ENCODE peak calls at places on chromosomes 2 and 18, in four cellular contexts. One of them, this sample, is unnamed.

GRCh38 chr18:59085797-59086196 is 53.9 kb upstream of the SEC11C start:
- DNase-seq in GM12865: no peak
- DNase-seq in OCI-LY7: no peak
- DNase-seq in GM12864: no peak
- DNase-seq in this sample: no peak

GRCh38 chr2:188430705-188431104 is 139.0 kb downstream of the GULP1 start:
- DNase-seq in GM12865: no peak
- DNase-seq in OCI-LY7: no peak
- DNase-seq in GM12864: no peak
- DNase-seq in this sample: no peak

GRCh38 chr2:21268197-21268870 is 144.6 kb downstream of the TDRD15 start:
- DNase-seq in OCI-LY7: no peak
- DNase-seq in GM12864: no peak
- DNase-seq in GM12865: no peak
- DNase-seq in this sample: no peak

GRCh38 chr18:53796042-53796729 is 428.3 kb downstream of the MBD2 start:
- DNase-seq in OCI-LY7: no peak
- DNase-seq in GM12864: no peak
- DNase-seq in GM12865: peak; percentile 37
- DNase-seq in this sample: no peak

GRCh38 chr18:13597068-13597467 is 129.3 kb downstream of the FAM210A start:
- DNase-seq in GM12865: no peak
- DNase-seq in OCI-LY7: peak; percentile 36
- DNase-seq in GM12864: no peak
- DNase-seq in this sample: no peak

GRCh38 chr18:40984856-40985255 is 970.2 kb upstream of the PIK3C3 start:
- DNase-seq in OCI-LY7: no peak
- DNase-seq in GM12865: no peak
- DNase-seq in GM12864: no peak
- DNase-seq in this sample: no peak

GRCh38 chr2:110948027-110948687 is 172.6 kb upstream of the BCL2L11 start:
- DNase-seq in GM12864: no peak
- DNase-seq in GM12865: no peak
- DNase-seq in OCI-LY7: no peak
- DNase-seq in this sample: no peak

GRCh38 chr18:3966246-3966984 is 488.7 kb downstream of the DLGAP1 start:
- DNase-seq in GM12865: no peak
- DNase-seq in OCI-LY7: no peak
- DNase-seq in GM12864: no peak
- DNase-seq in this sample: no peak

GRCh38 chr18:5890606-5891360 is 4.5 kb downstream of the TMEM200C start:
- DNase-seq in GM12864: no peak
- DNase-seq in OCI-LY7: no peak
- DNase-seq in GM12865: peak; percentile 65
- DNase-seq in this sample: peak; percentile 82

GRCh38 chr2:42974697-42975357 is 182.4 kb upstream of the HAAO start:
- DNase-seq in GM12865: peak; percentile 52
- DNase-seq in OCI-LY7: peak; percentile 43
- DNase-seq in GM12864: no peak
- DNase-seq in this sample: peak; percentile 63

GRCh38 chr2:100246163-100247145 is 75.8 kb downstream of the LONRF2 start:
- DNase-seq in GM12865: peak; percentile 21
- DNase-seq in OCI-LY7: peak; percentile 80
- DNase-seq in GM12864: no peak
- DNase-seq in this sample: no peak

GRCh38 chr2:226116346-226116745 is 683.3 kb downstream of the IRS1 start:
- DNase-seq in GM12864: no peak
- DNase-seq in OCI-LY7: no peak
- DNase-seq in GM12865: no peak
- DNase-seq in this sample: no peak

GRCh38 chr2:235008584-235009044 is 56.8 kb downstream of the SH3BP4 start:
- DNase-seq in GM12865: no peak
- DNase-seq in GM12864: no peak
- DNase-seq in OCI-LY7: no peak
- DNase-seq in this sample: no peak

GRCh38 chr2:110958720-110959119 is 162.0 kb upstream of the BCL2L11 start:
- DNase-seq in GM12864: no peak
- DNase-seq in OCI-LY7: no peak
- DNase-seq in GM12865: no peak
- DNase-seq in this sample: no peak

GRCh38 chr18:26919656-26920055 is 54.1 kb upstream of the AQP4 start:
- DNase-seq in GM12865: no peak
- DNase-seq in GM12864: no peak
- DNase-seq in OCI-LY7: no peak
- DNase-seq in this sample: no peak

GRCh38 chr2:132392211-132392610 is 24.4 kb upstream of the GPR39 start:
- DNase-seq in OCI-LY7: no peak
- DNase-seq in GM12865: no peak
- DNase-seq in GM12864: no peak
- DNase-seq in this sample: no peak

GRCh38 chr2:119692310-119692709 is 13.3 kb downstream of the TMEM177 start:
- DNase-seq in OCI-LY7: no peak
- DNase-seq in GM12865: no peak
- DNase-seq in GM12864: no peak
- DNase-seq in this sample: no peak

GRCh38 chr2:107146181-107146580 is 260.2 kb upstream of the ST6GAL2 start:
- DNase-seq in GM12864: no peak
- DNase-seq in OCI-LY7: no peak
- DNase-seq in GM12865: no peak
- DNase-seq in this sample: no peak

GRCh38 chr18:32730620-32731021 is 42.2 kb downstream of the KLHL14 start:
- DNase-seq in GM12864: peak; percentile 15
- DNase-seq in OCI-LY7: peak; percentile 45
- DNase-seq in GM12865: peak; percentile 44
- DNase-seq in this sample: peak; percentile 20

GRCh38 chr18:830315-830901 is 18.4 kb upstream of the YES1 start:
- DNase-seq in OCI-LY7: peak; percentile 23
- DNase-seq in GM12865: peak; percentile 37
- DNase-seq in GM12864: no peak
- DNase-seq in this sample: peak; percentile 35

GRCh38 chr2:69483024-69483423 is 45.8 kb upstream of the NFU1 start:
- DNase-seq in GM12865: peak; percentile 15
- DNase-seq in GM12864: no peak
- DNase-seq in OCI-LY7: no peak
- DNase-seq in this sample: no peak

GRCh38 chr2:229443141-229443540 is 172.1 kb upstream of the PID1 start:
- DNase-seq in GM12864: no peak
- DNase-seq in OCI-LY7: no peak
- DNase-seq in GM12865: no peak
- DNase-seq in this sample: no peak

GRCh38 chr18:47422524-47422923 is 171.1 kb upstream of the SKOR2 start:
- DNase-seq in OCI-LY7: no peak
- DNase-seq in GM12864: no peak
- DNase-seq in GM12865: no peak
- DNase-seq in this sample: no peak

GRCh38 chr18:13930964-13931363 is 15.6 kb upstream of the MC2R start:
- DNase-seq in GM12865: no peak
- DNase-seq in OCI-LY7: no peak
- DNase-seq in GM12864: no peak
- DNase-seq in this sample: no peak

GRCh38 chr18:49597556-49597955 is 35.7 kb downstream of the LIPG start:
- DNase-seq in OCI-LY7: no peak
- DNase-seq in GM12864: no peak
- DNase-seq in GM12865: no peak
- DNase-seq in this sample: no peak

GRCh38 chr2:51723716-51724115 is 691.8 kb upstream of the NRXN1 start:
- DNase-seq in OCI-LY7: no peak
- DNase-seq in GM12865: no peak
- DNase-seq in GM12864: no peak
- DNase-seq in this sample: no peak

GRCh38 chr2:34317797-34318196 is 718.7 kb upstream of the FAM98A start:
- DNase-seq in GM12864: no peak
- DNase-seq in OCI-LY7: no peak
- DNase-seq in GM12865: no peak
- DNase-seq in this sample: no peak

GRCh38 chr2:209368924-209369323 is 54.9 kb upstream of the MAP2 start:
- DNase-seq in GM12865: no peak
- DNase-seq in GM12864: no peak
- DNase-seq in OCI-LY7: no peak
- DNase-seq in this sample: no peak

GRCh38 chr2:203708846-203709815 is 2.7 kb downstream of the CD28 start:
- DNase-seq in OCI-LY7: no peak
- DNase-seq in GM12865: no peak
- DNase-seq in GM12864: no peak
- DNase-seq in this sample: no peak

GRCh38 chr2:228318218-228318617 is 136.7 kb upstream of the SPHKAP start:
- DNase-seq in GM12864: no peak
- DNase-seq in OCI-LY7: no peak
- DNase-seq in GM12865: peak; percentile 51
- DNase-seq in this sample: no peak

GRCh38 chr18:58856881-58857280 is 7.8 kb upstream of the ZNF532 start:
- DNase-seq in OCI-LY7: no peak
- DNase-seq in GM12864: no peak
- DNase-seq in GM12865: no peak
- DNase-seq in this sample: no peak

GRCh38 chr2:221204699-221205098 is 367.4 kb downstream of the EPHA4 start:
- DNase-seq in OCI-LY7: no peak
- DNase-seq in GM12865: no peak
- DNase-seq in GM12864: no peak
- DNase-seq in this sample: no peak

GRCh38 chr2:227853765-227854271 is 17.6 kb upstream of the DAW1 start:
- DNase-seq in GM12864: no peak
- DNase-seq in OCI-LY7: no peak
- DNase-seq in GM12865: no peak
- DNase-seq in this sample: no peak

GRCh38 chr2:169670937-169671336 is 23.3 kb downstream of the CFAP210 start:
- DNase-seq in GM12864: no peak
- DNase-seq in GM12865: no peak
- DNase-seq in OCI-LY7: no peak
- DNase-seq in this sample: no peak

GRCh38 chr2:202072226-202072625 is 829 bp upstream of the KIAA2012 start:
- DNase-seq in GM12865: no peak
- DNase-seq in OCI-LY7: peak; percentile 8
- DNase-seq in GM12864: no peak
- DNase-seq in this sample: no peak

GRCh38 chr2:202067589-202067988 is 5.5 kb upstream of the KIAA2012 start:
- DNase-seq in OCI-LY7: no peak
- DNase-seq in GM12864: no peak
- DNase-seq in GM12865: no peak
- DNase-seq in this sample: no peak

GRCh38 chr2:202066850-202067249 is 6.2 kb upstream of the KIAA2012 start:
- DNase-seq in GM12865: no peak
- DNase-seq in OCI-LY7: no peak
- DNase-seq in GM12864: no peak
- DNase-seq in this sample: no peak

GRCh38 chr2:202071107-202071506 is 1.9 kb upstream of the KIAA2012 start:
- DNase-seq in GM12865: no peak
- DNase-seq in GM12864: no peak
- DNase-seq in OCI-LY7: no peak
- DNase-seq in this sample: no peak

DNA sequence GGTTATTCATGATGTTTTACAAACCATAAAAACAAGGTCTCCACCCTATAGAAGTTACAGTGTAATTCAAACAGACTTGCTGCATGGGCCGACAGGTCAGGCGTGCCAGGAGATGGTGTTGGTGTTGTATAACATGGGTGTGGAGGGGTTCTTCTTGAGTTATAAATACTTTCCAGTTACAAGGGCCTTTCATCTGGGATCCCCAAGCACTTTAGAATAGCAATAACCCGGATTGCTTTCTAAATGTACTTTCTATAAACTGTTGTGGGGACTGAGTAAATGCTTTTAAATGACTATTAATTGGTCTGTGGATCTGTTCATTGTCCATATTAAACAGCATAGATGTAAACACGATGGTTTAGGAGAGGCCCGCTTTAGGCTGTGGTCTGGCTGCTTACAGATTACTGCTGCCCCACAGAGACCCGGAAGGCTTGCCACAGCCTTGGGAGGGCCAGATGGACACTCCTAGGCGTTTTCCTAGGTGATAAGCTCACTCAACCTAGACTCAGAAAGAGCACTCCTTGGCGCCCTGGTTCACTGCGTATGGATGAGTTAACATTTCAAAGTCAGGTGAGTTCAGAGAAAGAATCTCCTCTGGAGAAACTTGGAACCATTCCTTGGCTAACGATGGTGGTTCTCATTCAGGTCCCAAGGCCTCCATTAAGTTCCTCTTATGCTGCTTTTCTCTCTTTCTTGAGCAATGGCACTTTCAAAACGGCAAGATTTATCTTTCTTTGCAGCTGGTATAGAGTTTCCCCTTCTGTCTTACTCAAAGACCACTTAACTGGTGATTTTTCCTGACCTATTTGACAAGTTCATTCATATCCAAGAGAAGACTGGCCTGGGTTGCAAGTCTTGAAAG is 3.6 kb upstream of the KIAA2012 start:
- DNase-seq in OCI-LY7: no peak
- DNase-seq in GM12864: no peak
- DNase-seq in GM12865: no peak
- DNase-seq in this sample: no peak
- TF ChIP-seq CTCF in OCI-LY7: no peak
- TF ChIP-seq CTCF in GM12864: no peak
- TF ChIP-seq CTCF in GM12865: no peak
- TF ChIP-seq CTCF in this sample: no peak

DNA sequence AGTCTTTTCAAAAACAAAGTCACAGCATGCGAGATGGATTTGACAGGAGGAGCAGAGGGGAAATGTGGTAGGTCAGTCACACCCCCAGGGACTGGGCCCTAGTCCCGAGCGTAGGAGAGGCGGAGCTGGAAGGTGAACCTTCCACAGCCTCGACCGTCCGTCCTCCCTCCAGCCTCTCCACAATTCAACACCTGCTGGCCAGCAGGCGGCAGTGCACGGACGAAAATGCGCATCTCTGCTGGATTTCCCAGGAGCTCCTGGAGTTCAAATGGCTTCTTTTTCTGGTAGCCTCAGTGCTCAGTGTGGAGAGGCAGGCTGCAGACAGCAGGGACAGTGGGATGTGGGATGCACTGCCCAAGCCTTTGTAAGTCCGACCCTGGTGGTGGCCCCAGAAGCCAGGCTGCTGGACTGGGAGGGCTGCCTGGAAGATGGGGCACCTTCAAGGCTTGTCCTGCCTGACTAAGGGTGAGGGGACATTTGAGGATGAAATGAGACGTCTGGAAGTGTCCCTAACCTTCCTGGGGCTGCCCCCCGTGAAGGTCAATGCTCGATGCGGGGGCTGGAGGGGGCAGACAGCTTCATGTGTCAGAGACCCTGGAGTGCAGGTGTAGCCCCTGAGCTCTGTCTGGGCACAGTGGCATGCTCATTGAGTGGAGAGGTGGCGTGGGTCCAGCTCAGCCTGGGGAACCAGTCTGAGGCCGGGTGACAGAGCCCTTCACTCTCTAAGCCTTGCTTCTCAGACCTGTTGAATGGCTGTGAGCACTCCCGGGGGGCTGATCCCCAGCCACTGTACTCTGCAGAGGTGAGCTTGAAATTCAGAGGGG is 189.5 kb downstream of the TFCP2L1 start:
- DNase-seq in GM12865: peak; percentile 47
- DNase-seq in GM12864: no peak
- DNase-seq in OCI-LY7: no peak
- DNase-seq in this sample: peak; percentile 58
- TF ChIP-seq CTCF in GM12865: peak; percentile 63
- TF ChIP-seq CTCF in GM12864: peak; percentile 81
- TF ChIP-seq CTCF in OCI-LY7: peak; percentile 65
- TF ChIP-seq CTCF in this sample: peak; percentile 76

GRCh38 chr2:73964223-73964622 is 20.5 kb upstream of the TET3 start:
- DNase-seq in GM12865: no peak
- DNase-seq in GM12864: no peak
- DNase-seq in OCI-LY7: no peak
- DNase-seq in this sample: no peak
- TF ChIP-seq CTCF in GM12865: no peak
- TF ChIP-seq CTCF in GM12864: no peak
- TF ChIP-seq CTCF in OCI-LY7: no peak
- TF ChIP-seq CTCF in this sample: no peak

GRCh38 chr2:11234309-11234708 is 79.0 kb downstream of the SLC66A3 start:
- DNase-seq in GM12864: no peak
- DNase-seq in GM12865: no peak
- DNase-seq in OCI-LY7: peak; percentile 20
- DNase-seq in this sample: peak; percentile 18
- TF ChIP-seq CTCF in GM12864: no peak
- TF ChIP-seq CTCF in GM12865: no peak
- TF ChIP-seq CTCF in OCI-LY7: peak; percentile 92
- TF ChIP-seq CTCF in this sample: peak; percentile 43

This sample was measured in GM10248.